ENCODE peak calls at places on chromosomes 7 and 10, in nine cellular contexts. X is stomach, E is ascending aorta, O is endothelial cell, Z is sigmoid colon, A is H9, G is heart left ventricle, H is foreskin fibroblast, V is neural progenitor cell. S is an unnamed sample.

GRCh38 chr7:35630573-35630972 is 64.4 kb downstream of the HERPUD2 start:
- DNase-seq in O (no peak), E (no peak), V (no peak), G (no peak), H (peak), Z (no peak), X (no peak), A (no peak), S (no peak)

GRCh38 chr10:11610855-11611247 is 599 bp downstream of the USP6NL start:
- DNase-seq in V (peak), G (peak), A (peak), Z (peak), E (no peak), H (peak), X (no peak), O (peak), S (peak)

GRCh38 chr10:106648534-106649481 is 515.7 kb downstream of the SORCS1 start:
- DNase-seq in Z (no peak), E (no peak), H (no peak), O (no peak), A (no peak), X (no peak), V (no peak), G (no peak), S (no peak)

GRCh38 chr7:125644113-125644512 is 714.5 kb upstream of the POT1 start:
- DNase-seq in H (no peak), V (no peak), G (no peak), O (no peak), Z (no peak), A (no peak), X (no peak), E (no peak), S (no peak)

GRCh38 chr7:55903985-55904759 is 16.9 kb downstream of the ZNF713 start:
- DNase-seq in H (no peak), V (no peak), Z (no peak), G (no peak), X (no peak), A (no peak), E (no peak), O (no peak), S (no peak)

GRCh38 chr7:30162622-30163124 is 27.9 kb downstream of the MTURN start:
- DNase-seq in V (peak), G (no peak), E (no peak), X (no peak), Z (no peak), O (no peak), A (no peak), H (peak), S (no peak)

GRCh38 chr10:77738496-77739158 is 101.0 kb upstream of the KCNMA1 start:
- DNase-seq in X (no peak), H (no peak), A (no peak), V (no peak), G (no peak), Z (no peak), E (no peak), O (no peak), S (no peak)

GRCh38 chr10:3785849-3786290 is 861 bp upstream of the KLF6 start:
- DNase-seq in V (peak), A (peak), O (peak), Z (peak), G (no peak), X (no peak), E (peak), H (peak), S (peak)

GRCh38 chr7:157656195-157656769 is 319.5 kb downstream of the DNAJB6 start:
- DNase-seq in H (no peak), E (peak), A (peak), X (no peak), O (no peak), Z (no peak), V (no peak), G (no peak), S (no peak)

DNA sequence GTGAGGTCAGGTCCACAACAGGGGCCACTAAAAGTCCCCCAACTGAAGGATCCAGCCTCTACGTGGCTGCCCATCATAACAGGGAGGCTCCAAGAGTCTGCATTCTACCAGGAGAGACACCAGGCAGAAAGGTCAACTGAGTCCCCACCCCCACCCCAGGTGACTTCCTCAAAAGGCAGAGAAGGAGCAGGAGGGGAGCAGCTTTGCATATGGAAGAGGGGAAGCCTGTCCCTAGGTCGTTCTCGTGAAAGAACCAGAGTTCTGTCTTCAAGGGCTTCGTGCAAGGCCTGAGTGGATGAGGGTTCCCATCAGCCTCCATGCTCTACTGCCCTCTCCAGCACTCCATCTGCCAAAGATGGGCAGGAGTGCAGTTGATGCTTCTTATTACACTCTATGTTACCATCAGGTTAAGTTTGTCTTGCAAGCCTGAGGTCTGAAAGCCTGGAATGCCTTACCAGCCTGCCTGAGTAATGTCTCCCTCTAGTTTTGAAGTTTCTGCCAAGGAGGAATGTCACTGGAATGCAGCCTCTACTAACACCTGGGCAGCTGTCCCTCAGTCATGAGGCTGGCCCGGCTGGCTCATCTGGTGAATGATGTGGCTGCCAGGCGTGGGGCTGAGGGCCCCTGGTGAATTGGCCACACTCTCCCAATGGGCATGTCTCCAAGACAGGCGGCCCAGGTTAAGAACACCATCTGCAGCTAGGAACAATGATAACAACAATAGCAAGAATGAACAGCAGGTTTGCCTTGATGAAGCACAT is 54.3 kb upstream of the SMNDC1 start:
- DNase-seq in G (no peak), E (no peak), V (no peak), X (peak), O (no peak), Z (no peak), H (peak), A (peak), S (peak)
- TF ChIP-seq CTCF in G (no peak), E (no peak), V (no peak), X (no peak), O (no peak), Z (no peak), H (no peak), A (no peak), S (no peak)

GRCh38 chr10:108783897-108784296 is 1139.4 kb downstream of the XPNPEP1 start:
- DNase-seq in O (peak), E (no peak), V (peak), Z (no peak), G (no peak), H (peak), A (peak), X (peak), S (peak)
- TF ChIP-seq CTCF in O (peak), E (no peak), V (peak), Z (no peak), G (no peak), H (peak), A (peak), X (peak), S (no peak)

DNA sequence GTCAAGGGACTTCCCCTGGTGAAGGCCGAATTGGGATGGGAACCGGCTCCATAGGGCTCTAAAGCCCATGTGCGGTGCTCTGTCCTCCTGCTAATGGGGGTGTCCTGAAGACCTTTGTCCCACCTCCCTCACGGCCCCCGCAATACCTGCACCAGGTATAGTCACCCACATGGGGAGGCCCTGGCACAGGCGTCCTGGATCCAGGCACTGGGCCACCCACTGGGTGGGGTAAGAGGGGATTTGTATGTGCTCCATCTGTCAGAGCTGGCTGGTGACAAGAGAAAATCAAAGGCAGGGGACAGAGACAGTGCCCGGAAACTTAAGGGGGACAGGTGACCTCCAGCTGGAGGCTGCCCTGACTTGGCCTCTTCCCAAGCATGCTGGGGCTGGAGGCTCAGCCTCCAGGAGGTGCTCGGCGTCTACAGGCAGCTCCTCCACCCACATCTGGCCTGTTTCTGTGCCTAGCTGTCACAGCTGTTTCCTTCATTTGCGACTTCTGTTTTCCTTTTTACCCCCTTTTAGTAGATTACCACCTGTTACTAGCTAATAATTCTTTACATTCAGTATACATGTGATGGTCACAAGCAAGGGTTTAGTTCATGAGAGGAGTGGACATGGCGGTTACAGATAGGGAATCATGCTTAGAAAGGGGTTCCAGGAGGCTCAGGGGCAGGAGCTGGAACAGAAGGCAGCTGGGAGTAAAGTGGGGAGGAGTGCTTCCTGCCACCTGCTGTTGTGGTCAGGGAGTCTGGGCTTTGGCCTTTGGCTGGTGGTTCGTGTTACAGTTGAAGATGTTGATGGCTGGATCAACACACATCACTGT is 2.3 kb upstream of the CUZD1 start:
- DNase-seq in X (no peak), V (no peak), A (no peak), G (no peak), O (no peak), Z (no peak), H (no peak), E (no peak), S (no peak)
- TF ChIP-seq CTCF in X (no peak), V (no peak), A (no peak), G (no peak), O (no peak), Z (no peak), H (no peak), E (no peak), S (no peak)

GRCh38 chr10:123576706-123577105 is 89.4 kb upstream of the GPR26 start:
- DNase-seq in E (no peak), G (peak), O (no peak), V (no peak), A (no peak), X (no peak), Z (no peak), H (no peak), S (no peak)

GRCh38 chr10:123571978-123572377 is 94.2 kb upstream of the GPR26 start:
- DNase-seq in G (no peak), E (no peak), O (no peak), V (no peak), X (no peak), H (no peak), Z (peak), A (peak), S (no peak)

GRCh38 chr10:123570898-123571515 is 95.1 kb upstream of the GPR26 start:
- DNase-seq in A (peak), G (no peak), O (no peak), Z (peak), X (no peak), E (no peak), H (no peak), V (no peak), S (no peak)

GRCh38 chr10:123574299-123574698 is 91.9 kb upstream of the GPR26 start:
- DNase-seq in V (no peak), H (no peak), E (no peak), A (peak), O (no peak), Z (no peak), X (no peak), G (no peak), S (no peak)

DNA sequence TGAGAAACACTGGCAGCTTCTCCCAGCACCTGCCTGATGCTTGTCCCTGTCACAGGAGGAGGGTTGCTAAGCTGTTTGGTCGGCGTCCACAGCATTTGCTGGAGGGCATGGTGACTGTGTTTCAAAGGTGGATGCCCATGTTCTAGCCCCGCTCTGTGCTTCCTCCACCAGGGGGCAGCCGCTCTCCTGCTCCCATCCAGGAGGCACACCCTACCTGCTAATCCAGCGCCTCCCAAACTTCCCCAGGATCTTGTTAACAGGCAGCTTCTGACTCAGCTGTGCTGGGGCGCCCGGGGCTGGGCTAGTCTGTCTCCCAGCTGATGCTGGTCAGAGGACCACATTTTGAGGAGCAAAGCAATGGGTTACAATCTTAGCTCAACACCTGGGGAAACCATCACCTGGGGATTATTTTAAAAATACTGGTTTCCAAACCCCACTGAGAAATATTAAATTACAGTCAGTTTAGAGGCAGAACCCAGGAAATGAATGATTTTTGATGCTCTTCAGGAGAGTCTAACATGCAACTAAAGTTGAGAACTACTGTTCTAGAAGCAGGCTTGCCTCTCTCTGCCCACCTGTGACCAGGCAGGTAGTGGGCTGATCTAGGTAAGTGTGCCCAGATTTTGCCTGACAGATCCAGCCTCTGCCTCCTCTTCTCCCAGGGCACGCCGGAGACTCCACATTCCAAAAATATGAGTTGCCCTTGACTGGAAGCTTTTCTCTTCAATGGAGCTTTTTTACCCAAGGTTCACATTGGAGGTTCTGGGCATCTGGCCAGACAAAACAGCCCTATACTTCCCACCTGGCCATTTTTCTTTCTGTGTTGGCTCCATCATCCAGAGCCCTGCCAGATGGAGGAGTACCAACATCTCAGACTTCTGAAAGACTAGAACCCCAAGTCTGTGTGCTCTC is 92.7 kb upstream of the GPR26 start:
- DNase-seq in O (peak), Z (peak), E (no peak), H (peak), G (no peak), V (peak), X (peak), A (peak), S (peak)
- TF ChIP-seq CTCF in O (peak), Z (no peak), E (peak), H (peak), G (peak), V (peak), X (no peak), A (peak), S (peak)